ENCODE peak calls at places on chromosomes 6 and 20, in seven cellular contexts. E is fibroblast of mammary gland, S is AG04449, R is fibroblast of lung, A is cardiac fibroblast, C is fibroblast of pulmonary artery, M is foreskin fibroblast. U is an unnamed sample.

GRCh38 chr6:11538799-11539468 is 1.4 kb downstream of the TMEM170B start:
- DNase-seq in S (no peak), E (no peak), R (no peak), A (no peak), M (no peak), C (no peak), U (no peak)

GRCh38 chr6:157558049-157558448 is 177.1 kb downstream of the ZDHHC14 start:
- DNase-seq in E (no peak), R (no peak), M (no peak), S (no peak), A (no peak), C (peak), U (no peak)

GRCh38 chr20:63969851-63970713 is at the start of gene ZNF512B:
- DNase-seq in A (peak), M (no peak), S (no peak), E (no peak), C (peak), R (peak), U (no peak)

GRCh38 chr6:17233531-17233930 is 47.6 kb upstream of the RBM24 start:
- DNase-seq in M (peak), R (peak), S (no peak), C (peak), A (peak), E (peak), U (peak)

GRCh38 chr6:105981888-105982358 is 104.2 kb upstream of the PRDM1 start:
- DNase-seq in R (no peak), E (no peak), M (no peak), A (no peak), S (no peak), C (no peak), U (no peak)

GRCh38 chr6:35311390-35312075 is 13.9 kb downstream of the DEF6 start:
- DNase-seq in E (no peak), C (no peak), A (no peak), S (no peak), R (no peak), M (no peak), U (no peak)

GRCh38 chr6:128724738-128725137 is 158.2 kb upstream of the LAMA2 start:
- DNase-seq in E (no peak), R (no peak), C (no peak), A (no peak), M (no peak), S (no peak), U (no peak)

GRCh38 chr6:163756079-163756478 is 341.6 kb downstream of the QKI start:
- DNase-seq in A (no peak), R (no peak), M (no peak), E (no peak), S (no peak), C (no peak), U (no peak)

GRCh38 chr6:166626177-166627038 is 643 bp downstream of the RPS6KA2 start:
- DNase-seq in M (no peak), R (peak), E (peak), S (no peak), A (peak), C (peak), U (no peak)

GRCh38 chr6:150567823-150568383 is 31.8 kb upstream of the PLEKHG1 start:
- DNase-seq in S (no peak), C (no peak), A (no peak), R (peak), M (no peak), E (no peak), U (no peak)

GRCh38 chr20:7967199-7967844 is 27.1 kb upstream of the HAO1 start:
- DNase-seq in E (peak), R (peak), C (peak), A (peak), M (no peak), S (peak), U (no peak)

GRCh38 chr6:81609736-81610135 is 142.7 kb downstream of the TENT5A start:
- DNase-seq in R (no peak), C (no peak), A (no peak), S (no peak), E (peak), M (no peak), U (no peak)

GRCh38 chr6:23524556-23524955 is 601.5 kb upstream of the NRSN1 start:
- DNase-seq in M (no peak), A (no peak), E (no peak), R (peak), S (no peak), C (no peak), U (no peak)

GRCh38 chr20:49268600-49269365 is 9.1 kb downstream of the ZNFX1 start:
- DNase-seq in M (peak), E (peak), A (peak), S (no peak), C (no peak), R (peak), U (no peak)

GRCh38 chr20:25195962-25196700 is 619 bp downstream of the ENTPD6 start:
- DNase-seq in E (no peak), C (no peak), R (peak), A (peak), S (no peak), M (peak), U (no peak)

GRCh38 chr6:88492824-88493223 is 326.7 kb upstream of the CNR1 start:
- DNase-seq in S (no peak), M (peak), R (peak), E (peak), C (peak), A (peak), U (no peak)

GRCh38 chr20:52457826-52458225 is 266.2 kb upstream of the ZFP64 start:
- DNase-seq in C (no peak), M (no peak), S (no peak), E (peak), R (peak), A (peak), U (no peak)

GRCh38 chr6:127635091-127635490 is 58.1 kb downstream of the C6orf58 start:
- DNase-seq in R (no peak), E (no peak), M (no peak), A (no peak), C (no peak), S (no peak), U (no peak)

GRCh38 chr6:37160922-37161778 is 8.8 kb upstream of the PIM1 start:
- DNase-seq in C (peak), A (peak), R (peak), M (peak), E (peak), S (peak), U (no peak)

GRCh38 chr6:16925461-16925860 is 164.2 kb upstream of the ATXN1 start:
- DNase-seq in M (no peak), R (peak), S (no peak), C (no peak), A (no peak), E (no peak), U (no peak)

GRCh38 chr6:142943746-142944125 is 1.2 kb downstream of the HIVEP2 start:
- DNase-seq in M (no peak), C (peak), A (peak), S (no peak), R (peak), E (peak), U (no peak)

GRCh38 chr20:35615667-35616464 is at the start of gene SPAG4:
- DNase-seq in S (no peak), R (peak), A (no peak), M (peak), C (peak), E (peak), U (peak)

GRCh38 chr6:105087571-105088211 is 92.1 kb downstream of the POPDC3 start:
- DNase-seq in C (peak), R (peak), E (peak), M (peak), A (peak), S (no peak), U (peak)

GRCh38 chr6:87555506-87555905 is 34.3 kb downstream of the RARS2 start:
- DNase-seq in E (no peak), S (no peak), R (no peak), A (no peak), C (no peak), M (no peak), U (no peak)

GRCh38 chr20:40309731-40310130 is 379.3 kb downstream of the MAFB start:
- DNase-seq in S (no peak), M (no peak), E (no peak), C (no peak), A (no peak), R (no peak), U (no peak)

GRCh38 chr20:34791289-34792020 is 34.0 kb downstream of the NCOA6 start:
- DNase-seq in E (peak), S (peak), C (peak), R (peak), M (no peak), A (peak), U (no peak)

GRCh38 chr6:166297606-166298005 is 10.6 kb downstream of the PRR18 start:
- DNase-seq in E (no peak), A (no peak), C (no peak), M (no peak), S (no peak), R (no peak), U (no peak)

GRCh38 chr6:133707456-133707855 is 181.5 kb upstream of the TCF21 start:
- DNase-seq in S (peak), A (peak), M (peak), R (peak), C (peak), E (peak), U (peak)
- H3K4me3 ChIP-seq in S (no peak), A (no peak), M (no peak), R (no peak), C (no peak), E (no peak), U (no peak)

DNA sequence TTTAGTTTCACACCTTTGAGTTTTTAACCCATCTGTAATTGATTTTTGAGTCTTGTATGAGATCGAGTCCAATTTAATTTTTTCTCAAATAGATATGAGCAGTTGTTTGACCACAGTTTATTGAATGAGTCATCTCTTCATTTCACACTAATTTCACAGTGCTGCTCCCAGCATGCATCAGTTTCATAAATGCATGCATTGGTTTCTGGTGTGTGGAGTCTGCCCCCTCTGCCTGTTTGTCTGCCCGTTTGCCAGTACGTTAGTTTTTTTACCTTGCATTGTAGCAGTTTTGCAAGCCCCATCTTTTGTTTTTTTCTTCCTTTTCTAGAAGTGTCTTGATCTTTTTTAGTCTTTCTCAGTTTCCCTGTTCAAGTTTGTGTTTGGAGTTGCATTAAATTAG is 11.9 kb downstream of the SLX4IP start:
- DNase-seq in C (peak), S (peak), M (no peak), E (peak), A (peak), R (peak), U (peak)
- TF ChIP-seq CTCF in C (no peak), S (no peak), M (no peak), E (peak), A (no peak), R (no peak), U (no peak)

DNA sequence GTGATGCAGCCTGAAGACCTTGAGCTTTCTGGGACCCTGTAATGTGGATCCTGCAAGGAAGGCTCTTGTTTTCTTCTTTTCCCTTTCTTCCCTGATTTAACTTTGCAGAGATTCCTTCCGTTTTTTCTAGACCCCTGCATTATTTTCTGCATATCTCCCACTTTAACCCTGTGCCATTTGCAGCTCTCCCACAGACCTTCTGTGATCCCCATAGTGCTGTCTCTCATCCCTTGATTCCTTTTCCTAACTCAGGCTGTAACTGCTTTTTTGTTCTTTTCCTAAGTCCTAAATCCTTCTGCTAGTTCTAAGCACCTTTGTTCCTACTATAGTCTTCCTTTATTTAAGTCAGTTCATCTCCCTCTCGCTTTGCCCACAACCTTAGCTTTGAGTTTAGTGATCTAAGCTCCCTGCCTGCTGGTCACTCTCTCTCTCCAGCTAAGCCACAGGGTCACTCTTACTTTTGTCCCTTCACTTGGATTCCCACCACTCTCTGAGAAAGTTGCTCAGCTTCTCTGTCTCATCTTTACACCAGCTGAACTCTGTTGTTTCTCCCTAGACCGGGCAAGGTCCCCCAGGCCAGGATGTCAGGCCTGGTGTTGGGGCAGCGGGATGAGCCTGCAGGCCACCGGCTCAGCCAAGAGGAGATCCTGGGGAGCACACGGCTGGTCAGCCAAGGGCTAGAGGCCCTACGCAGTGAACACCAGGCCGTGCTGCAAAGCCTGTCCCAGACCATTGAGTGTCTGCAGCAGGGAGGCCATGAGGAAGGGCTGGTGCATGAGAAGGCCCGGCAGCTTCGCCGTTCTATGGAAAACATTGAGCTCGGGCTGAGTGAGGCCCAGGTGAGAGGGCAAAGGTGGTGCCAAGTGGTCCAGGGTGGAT is 1.6 kb downstream of the KLC4 start:
- DNase-seq in R (no peak), A (no peak), S (no peak), E (no peak), M (no peak), C (no peak), U (no peak)
- H3K4me3 ChIP-seq in R (no peak), A (no peak), S (peak), E (no peak), M (peak), C (peak), U (no peak)

GRCh38 chr20:46090095-46090388 is 280 bp upstream of the NCOA5 start:
- DNase-seq in E (no peak), R (no peak), M (no peak), A (no peak), S (no peak), C (no peak), U (no peak)

GRCh38 chr20:46087161-46087560 is 2.6 kb downstream of the NCOA5 start:
- DNase-seq in C (peak), S (no peak), R (peak), M (no peak), A (peak), E (peak), U (no peak)

GRCh38 chr20:46089076-46089337 is 755 bp downstream of the NCOA5 start:
- DNase-seq in R (peak), C (no peak), A (no peak), E (no peak), S (no peak), M (no peak), U (no peak)

GRCh38 chr20:46088409-46089075 is 1.2 kb downstream of the NCOA5 start:
- DNase-seq in A (peak), M (no peak), R (peak), C (peak), S (no peak), E (peak), U (no peak)

DNA sequence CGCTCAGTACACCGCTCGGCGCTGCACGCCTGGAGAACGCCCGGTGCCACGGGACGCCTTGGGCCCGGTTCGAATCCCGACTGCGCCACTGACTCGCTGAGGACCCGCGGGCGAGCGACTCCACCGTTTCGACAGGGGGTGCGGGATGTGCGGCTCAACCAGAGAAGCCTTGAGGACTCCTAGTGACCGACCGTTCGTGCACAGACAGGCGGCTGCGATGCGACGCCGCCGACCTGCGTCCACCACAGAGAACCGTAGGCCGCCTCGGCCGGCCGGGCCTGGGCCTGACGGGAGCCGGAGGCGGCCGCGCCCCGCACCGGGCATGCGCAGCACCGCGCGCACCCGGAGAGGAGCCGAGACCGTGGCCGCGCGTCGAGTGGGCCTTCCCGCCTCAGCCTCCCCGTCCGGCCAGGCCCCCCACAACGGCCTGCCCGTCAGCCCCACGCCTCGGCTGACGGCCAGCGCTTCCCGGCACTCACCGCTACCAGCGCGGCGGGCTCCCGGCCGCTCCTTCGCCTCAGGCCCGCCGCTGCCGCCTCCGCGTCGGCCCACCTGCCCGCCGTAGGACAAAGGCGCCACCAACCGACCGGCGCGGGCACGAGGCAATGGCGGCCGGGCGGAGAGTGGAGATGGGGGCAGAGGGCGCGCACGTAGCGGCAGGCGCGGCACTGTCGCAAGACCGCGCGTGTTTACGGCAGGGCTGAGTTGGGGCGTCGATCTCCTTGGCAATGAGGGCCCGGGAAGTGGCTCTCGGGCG is at the start of gene NCOA5:
- DNase-seq in M (peak), C (peak), E (peak), R (peak), S (peak), A (peak), U (peak)
- TF ChIP-seq CTCF in M (peak), C (no peak), E (no peak), R (peak), S (peak), A (no peak), U (no peak)

GRCh38 chr6:154710689-154711088 is 22.5 kb upstream of the SCAF8 start:
- DNase-seq in S (no peak), A (no peak), C (no peak), E (no peak), M (no peak), R (no peak), U (no peak)
- H3K4me3 ChIP-seq in S (no peak), A (no peak), C (no peak), E (no peak), M (no peak), R (no peak), U (no peak)

GRCh38 chr6:82740066-82740465 is 325.6 kb downstream of the UBE3D start:
- DNase-seq in E (no peak), M (no peak), A (no peak), S (no peak), R (no peak), C (no peak), U (no peak)

GRCh38 chr6:82741325-82741995 is 324.2 kb downstream of the UBE3D start:
- DNase-seq in M (no peak), C (no peak), E (peak), A (no peak), R (peak), S (no peak), U (no peak)

GRCh38 chr6:82737965-82738364 is 327.7 kb downstream of the UBE3D start:
- DNase-seq in A (no peak), R (no peak), M (no peak), S (no peak), C (no peak), E (no peak), U (no peak)

GRCh38 chr6:82739266-82739665 is 326.4 kb downstream of the UBE3D start:
- DNase-seq in E (no peak), S (no peak), A (no peak), C (no peak), R (no peak), M (no peak), U (no peak)

GRCh38 chr6:82738773-82739172 is 326.9 kb downstream of the UBE3D start:
- DNase-seq in S (no peak), R (no peak), C (no peak), M (no peak), E (no peak), A (no peak), U (no peak)
- TF ChIP-seq CTCF in S (no peak), R (no peak), C (no peak), M (no peak), E (no peak), A (no peak), U (no peak)

GRCh38 chr6:72963946-72964345 is 261.4 kb downstream of the KHDC1L start:
- DNase-seq in S (no peak), M (no peak), C (no peak), R (peak), E (peak), A (peak), U (no peak)

GRCh38 chr6:72969666-72970065 is 255.6 kb downstream of the KHDC1L start:
- DNase-seq in R (no peak), M (no peak), S (no peak), E (no peak), C (no peak), A (no peak), U (no peak)

GRCh38 chr6:72967329-72967728 is 258.0 kb downstream of the KHDC1L start:
- DNase-seq in E (no peak), S (no peak), R (no peak), A (no peak), M (no peak), C (no peak), U (no peak)

GRCh38 chr6:72966628-72967280 is 258.5 kb downstream of the KHDC1L start:
- DNase-seq in R (no peak), E (peak), C (peak), M (no peak), S (no peak), A (peak), U (peak)

DNA sequence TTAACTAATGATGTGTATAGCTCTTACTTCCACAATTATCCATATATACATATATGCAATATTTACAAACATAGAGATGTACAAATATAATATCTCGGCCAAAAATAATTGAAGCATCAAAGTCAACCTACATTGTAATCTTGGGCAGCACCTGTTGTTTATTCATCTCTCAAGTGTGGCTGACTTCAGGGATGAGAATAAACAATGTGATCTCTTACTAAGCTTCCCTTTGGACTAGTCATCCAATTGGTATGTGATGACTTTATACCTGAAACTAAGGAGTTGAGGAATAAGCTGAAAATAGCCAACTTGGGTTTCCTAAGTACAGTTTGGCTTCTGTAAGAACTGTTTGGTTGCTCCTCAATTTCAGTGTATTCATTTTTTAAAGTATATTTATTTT is 256.6 kb downstream of the KHDC1L start:
- DNase-seq in A (peak), R (peak), S (no peak), M (no peak), C (no peak), E (peak), U (no peak)
- H3K4me3 ChIP-seq in A (no peak), R (no peak), S (no peak), M (no peak), C (no peak), E (no peak), U (no peak)

DNA sequence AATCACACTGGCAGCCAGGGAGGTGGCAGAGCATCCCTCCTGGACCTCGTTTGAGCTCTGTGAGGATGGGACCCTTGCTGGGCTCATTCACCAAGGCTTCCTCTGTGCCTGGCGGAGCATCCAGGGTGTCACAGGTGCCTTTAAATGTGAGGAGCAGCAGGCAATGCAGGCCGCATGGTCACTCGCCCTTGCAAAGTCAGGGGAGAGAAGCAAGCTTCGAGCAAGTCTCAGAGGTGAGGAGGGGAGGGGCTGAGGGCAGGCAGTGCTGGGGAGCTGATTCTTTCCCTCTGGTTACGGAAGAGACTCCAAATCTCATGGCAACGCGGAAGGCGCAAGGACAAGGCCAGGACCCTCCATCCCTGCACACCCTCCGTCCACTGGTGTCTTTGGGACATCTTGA is 182.7 kb upstream of the PMEPA1 start:
- DNase-seq in C (no peak), S (no peak), A (no peak), E (no peak), R (no peak), M (no peak), U (no peak)
- TF ChIP-seq CTCF in C (no peak), S (no peak), A (no peak), E (no peak), R (no peak), M (no peak), U (no peak)